ENCODE peak calls at places on chromosomes 1 and 21, in seven cellular contexts. Z is PC-3, M is MM.1S, A is GM23248, U is HCT116, E is GM23338, J is hepatocyte. T is an unnamed sample.

GRCh38 chr1:11881749-11882441 is 23.1 kb upstream of the NPPB start:
- DNase-seq in Z (peak; percentile 10), A (no peak), J (no peak), E (no peak), U (no peak), M (no peak), T (no peak)

GRCh38 chr1:36503159-36503558 is 20.4 kb upstream of the CSF3R start:
- DNase-seq in A (no peak), M (no peak), U (no peak), Z (no peak), E (no peak), J (no peak), T (no peak)

GRCh38 chr1:13926556-13926955 is 226.6 kb downstream of the PRDM2 start:
- DNase-seq in U (no peak), A (no peak), E (no peak), M (no peak), J (no peak), Z (no peak), T (no peak)

GRCh38 chr1:95326023-95326422 is 92.0 kb downstream of the RWDD3 start:
- DNase-seq in M (no peak), A (no peak), J (no peak), U (no peak), E (no peak), Z (no peak), T (no peak)

GRCh38 chr1:99820546-99820945 is 29.6 kb upstream of the AGL start:
- DNase-seq in M (no peak), J (no peak), E (no peak), U (no peak), A (no peak), Z (no peak), T (no peak)

GRCh38 chr1:50493710-50494109 is 70.5 kb upstream of the DMRTA2 start:
- DNase-seq in J (no peak), E (no peak), U (no peak), M (no peak), Z (no peak), A (no peak), T (no peak)

GRCh38 chr1:2112280-2112701 is 62.1 kb downstream of the PRKCZ start:
- DNase-seq in U (no peak), M (no peak), Z (no peak), A (no peak), E (no peak), J (no peak), T (no peak)

GRCh38 chr21:44758781-44759627 is 42.6 kb downstream of the UBE2G2 start:
- DNase-seq in J (no peak), U (no peak), A (no peak), Z (no peak), M (no peak), E (no peak), T (no peak)

GRCh38 chr1:225146478-225146877 is 217.0 kb downstream of the DNAH14 start:
- DNase-seq in U (no peak), E (peak; percentile 38), A (no peak), J (no peak), M (no peak), Z (no peak), T (peak; percentile 8)

GRCh38 chr1:53295746-53296722 is 31.8 kb downstream of the LRP8 start:
- DNase-seq in Z (no peak), E (no peak), J (peak; percentile 60), A (peak; percentile 20), U (no peak), M (no peak), T (no peak)

GRCh38 chr1:235920596-235921375 is 54.1 kb upstream of the LYST start:
- DNase-seq in M (no peak), E (no peak), J (no peak), A (no peak), Z (no peak), U (no peak), T (no peak)

GRCh38 chr1:109371271-109371739 is 26.4 kb downstream of the SORT1 start:
- DNase-seq in E (no peak), Z (peak; percentile 41), U (no peak), A (peak; percentile 93), M (peak; percentile 11), J (peak; percentile 63), T (no peak)

GRCh38 chr1:171055966-171056643 is 34.6 kb upstream of the FMO3 start:
- DNase-seq in M (no peak), E (no peak), A (peak; percentile 26), J (no peak), Z (peak; percentile 34), U (no peak), T (no peak)

GRCh38 chr1:186189156-186189555 is 185.9 kb downstream of the TPR start:
- DNase-seq in A (peak; percentile 68), U (no peak), J (no peak), E (no peak), M (no peak), Z (no peak), T (no peak)

GRCh38 chr1:1435911-1436633 is 582 bp downstream of the VWA1 start:
- DNase-seq in A (no peak), M (no peak), U (no peak), Z (no peak), J (no peak), E (no peak), T (no peak)

GRCh38 chr1:12335815-12336214 is 106.0 kb downstream of the VPS13D start:
- DNase-seq in M (no peak), Z (no peak), U (no peak), A (no peak), E (no peak), J (no peak), T (no peak)

GRCh38 chr1:114353233-114353632 is 157.8 kb downstream of the TRIM33 start:
- DNase-seq in U (no peak), M (no peak), A (peak; percentile 71), J (peak; percentile 64), E (peak; percentile 38), Z (peak; percentile 38), T (no peak)

GRCh38 chr1:203186446-203187305 is at the start of gene CHI3L1:
- DNase-seq in M (no peak), E (peak; percentile 44), J (no peak), A (no peak), Z (no peak), U (no peak), T (no peak)

GRCh38 chr21:37908691-37909090 is 7.6 kb downstream of the KCNJ6 start:
- DNase-seq in J (no peak), M (no peak), U (no peak), E (no peak), A (no peak), Z (no peak), T (no peak)

GRCh38 chr21:38075833-38076567 is 159.7 kb upstream of the KCNJ6 start:
- DNase-seq in M (no peak), A (no peak), U (no peak), E (no peak), J (peak; percentile 7), Z (peak; percentile 12), T (no peak)

GRCh38 chr21:32826317-32827167 is 55.0 kb upstream of the PAXBP1 start:
- DNase-seq in U (peak; percentile 60), E (peak; percentile 81), M (peak; percentile 77), Z (peak; percentile 72), J (peak; percentile 76), A (peak; percentile 75), T (peak; percentile 62)

GRCh38 chr1:235999259-235999925 is 65.5 kb downstream of the NID1 start:
- DNase-seq in E (no peak), U (peak; percentile 31), J (no peak), Z (peak; percentile 87), A (peak; percentile 93), M (no peak), T (no peak)

DNA sequence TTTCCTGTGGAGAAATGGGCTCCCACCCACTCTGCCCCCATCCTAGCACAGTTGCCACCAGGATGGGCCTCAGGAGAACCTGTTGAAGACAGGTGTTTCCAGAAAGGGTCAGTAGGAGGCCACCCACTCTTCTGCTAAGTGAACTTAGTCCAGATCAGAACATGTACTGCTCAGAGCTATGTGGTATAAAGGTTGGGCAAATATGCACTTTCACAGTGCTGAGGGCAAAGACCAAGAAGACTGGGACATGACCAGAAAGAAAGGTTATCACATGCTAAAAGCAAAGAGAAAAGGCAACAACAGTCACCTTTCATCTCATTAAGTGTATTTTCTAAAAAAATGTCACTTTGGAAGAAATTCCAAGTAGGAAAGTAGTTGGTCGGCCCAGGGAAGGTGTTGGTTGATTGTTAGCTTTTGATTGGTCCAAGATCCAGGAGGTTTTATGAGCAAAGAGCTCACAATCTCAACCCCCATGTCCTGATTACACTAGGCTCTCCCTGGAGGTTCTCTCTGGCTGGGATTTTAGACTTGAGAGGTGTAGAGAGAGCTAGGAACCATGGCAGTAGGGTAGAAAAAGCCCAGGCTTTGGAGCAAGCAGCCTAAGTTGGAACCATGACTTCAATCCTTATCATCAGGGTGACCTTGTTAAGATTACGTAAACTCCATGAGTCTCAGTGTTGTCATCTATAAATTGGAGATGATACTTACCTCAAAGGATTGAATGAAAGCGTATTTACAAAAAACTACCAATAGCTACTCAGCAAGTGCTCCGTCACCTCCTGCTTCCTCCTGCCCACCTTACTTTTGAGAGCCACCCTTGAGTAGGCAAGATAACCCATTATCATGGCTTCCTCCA is 102.6 kb downstream of the GLUL start:
- DNase-seq in U (no peak), A (no peak), Z (no peak), E (no peak), J (peak; percentile 48), M (no peak), T (no peak)
- TF ChIP-seq EZH2 in U (no peak), A (no peak), Z (no peak), E (no peak), J (no peak), M (no peak), T (no peak)

GRCh38 chr1:55217226-55217996 is 2.2 kb upstream of the USP24 start:
- DNase-seq in J (no peak), E (no peak), Z (peak; percentile 63), U (no peak), A (no peak), M (no peak), T (no peak)
- TF ChIP-seq EZH2phosphoT487 in J (no peak), E (no peak), Z (no peak), U (no peak), A (no peak), M (no peak), T (no peak)

DNA sequence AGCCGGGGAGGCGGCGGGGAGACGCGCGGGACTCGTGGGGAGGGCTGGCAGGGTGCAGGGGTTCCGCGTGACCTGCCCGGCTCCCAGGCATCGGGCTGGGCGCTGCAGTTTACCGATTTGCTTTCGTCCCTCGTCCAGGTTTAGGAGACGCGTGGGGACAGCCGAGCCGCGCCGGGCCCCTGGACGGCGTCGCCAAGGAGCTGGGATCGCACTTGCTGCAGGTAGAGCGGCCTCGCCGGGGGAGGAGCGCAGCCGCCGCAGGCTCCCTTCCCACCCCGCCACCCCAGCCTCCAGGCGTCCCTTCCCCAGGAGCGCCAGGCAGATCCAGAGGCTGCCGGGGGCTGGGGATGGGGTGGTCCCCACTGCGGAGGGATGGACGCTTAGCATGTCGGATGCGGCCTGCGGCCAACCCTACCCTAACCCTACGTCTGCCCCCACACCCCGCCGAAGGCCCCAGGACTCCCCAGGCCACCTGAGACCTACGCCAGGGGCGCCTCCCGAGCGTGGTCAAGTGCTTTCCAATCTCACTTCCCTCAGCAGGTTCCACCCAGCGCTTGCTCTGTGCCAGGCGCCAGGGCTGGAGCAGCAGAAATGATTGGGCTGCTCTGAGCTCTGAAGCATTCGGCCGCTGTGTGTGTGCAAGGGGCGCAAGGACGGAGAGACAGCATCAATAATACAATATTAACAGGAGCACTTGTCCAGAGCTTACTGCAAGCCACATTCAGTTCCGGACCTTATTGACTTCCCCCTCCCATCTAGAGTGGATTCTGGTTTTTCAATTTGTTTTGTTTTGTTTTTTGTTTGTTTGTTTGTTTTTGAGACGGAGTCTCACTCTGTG is 10.3 kb downstream of the SIM2 start:
- DNase-seq in Z (no peak), U (no peak), M (no peak), E (peak; percentile 41), J (no peak), A (no peak), T (peak; percentile 49)
- TF ChIP-seq EZH2 in Z (no peak), U (no peak), M (no peak), E (peak; percentile 86), J (peak; percentile 90), A (no peak), T (peak; percentile 72)

GRCh38 chr1:17272641-17273040 is 23.7 kb downstream of the PADI3 start:
- DNase-seq in Z (no peak), M (no peak), U (no peak), E (no peak), A (no peak), J (no peak), T (no peak)
- TF ChIP-seq EZH2phosphoT487 in Z (no peak), M (no peak), U (no peak), E (no peak), A (no peak), J (no peak), T (no peak)

T was measured in neural progenitor cell.